ENCODE peak calls at places on chromosomes 13 and 19, in six cellular contexts. V is T-helper 2 cell treated with Interferon-gamma antibody and Interleukin-4, amounts not matched to agents 5 μg/mL and 100 μg/mL, for 36 hours; N is stimulated activated CD4-positive, alpha-beta T cell treated with anti-CD3 and anti-CD28 coated beads, Interleukin-15, amount 100 ng/mL, for 1 hour; I is stimulated activated CD8-positive, alpha-beta memory T cell treated with anti-CD3 and anti-CD28 coated beads, Interleukin-7, amount 100 ng/mL, for 1 hour; Z is RCC 7860; K is SHP77 treated with DMSO at 0.1 percent for 48 hours. M is an unnamed sample.
A peak's percentile ranks its signal among the peaks of the same experiment; 100 is the strongest.

GRCh38 chr19:2491130-2491801 is 15.3 kb downstream of the GADD45B start:
- DNase-seq in V (no peak), N (no peak), I (no peak), Z (peak; percentile 98), K (peak; percentile 85), M (peak; percentile 80)

GRCh38 chr19:4730740-4731171 is 7.1 kb upstream of the DPP9 start:
- DNase-seq in V (peak; percentile 42), N (peak; percentile 55), I (peak; percentile 39), Z (no peak), K (no peak), M (no peak)

GRCh38 chr19:17860331-17860992 is 752 bp downstream of the RPL18A start:
- DNase-seq in V (no peak), N (no peak), I (no peak), Z (no peak), K (no peak), M (no peak)

GRCh38 chr13:81957121-81957520 is 1616.2 kb upstream of the SPRY2 start:
- DNase-seq in V (no peak), N (no peak), I (no peak), Z (no peak), K (no peak), M (no peak)

GRCh38 chr19:1911995-1912394 is 6.8 kb downstream of the ADAT3 start:
- DNase-seq in V (no peak), N (no peak), I (no peak), Z (no peak), K (no peak), M (no peak)

GRCh38 chr19:16654151-16654550 is 5.8 kb downstream of the SMIM7 start:
- DNase-seq in V (no peak), N (no peak), I (no peak), Z (no peak), K (no peak), M (no peak)

GRCh38 chr19:28358604-28359003 is 854.3 kb downstream of the UQCRFS1 start:
- DNase-seq in V (no peak), N (no peak), I (no peak), Z (no peak), K (no peak), M (no peak)

GRCh38 chr13:32098275-32098674 is 66.7 kb downstream of the FRY start:
- DNase-seq in V (no peak), N (no peak), I (no peak), Z (no peak), K (peak; percentile 31), M (no peak)

GRCh38 chr19:19514215-19514633 is 1.1 kb downstream of the TSSK6 start:
- DNase-seq in V (no peak), N (no peak), I (no peak), Z (no peak), K (no peak), M (no peak)

GRCh38 chr19:6877766-6878165 is 9.6 kb upstream of the ADGRE1 start:
- DNase-seq in V (no peak), N (no peak), I (no peak), Z (no peak), K (no peak), M (no peak)

GRCh38 chr13:67383358-67383757 is 153.2 kb upstream of the PCDH9 start:
- DNase-seq in V (no peak), N (no peak), I (no peak), Z (no peak), K (no peak), M (no peak)

GRCh38 chr13:28585557-28585956 is 73.4 kb upstream of the POMP start:
- DNase-seq in V (no peak), N (no peak), I (no peak), Z (no peak), K (no peak), M (no peak)

GRCh38 chr19:29098863-29099481 is 114.0 kb downstream of the UQCRFS1 start:
- DNase-seq in V (no peak), N (no peak), I (no peak), Z (peak; percentile 81), K (no peak), M (peak; percentile 98)

GRCh38 chr19:53158119-53158656 is 665 bp downstream of the ZNF347 start:
- DNase-seq in V (peak; percentile 18), N (peak; percentile 18), I (peak; percentile 2), Z (no peak), K (no peak), M (no peak)

GRCh38 chr19:1774999-1775772 is 21.9 kb downstream of the ONECUT3 start:
- DNase-seq in V (no peak), N (no peak), I (no peak), Z (no peak), K (no peak), M (no peak)

GRCh38 chr13:23433171-23434153 is at the start of gene SACS:
- DNase-seq in V (no peak), N (no peak), I (no peak), Z (peak; percentile 52), K (no peak), M (no peak)

GRCh38 chr13:51921790-51922740 is 60.3 kb downstream of the CCDC70 start:
- DNase-seq in V (no peak), N (no peak), I (no peak), Z (no peak), K (no peak), M (no peak)

GRCh38 chr13:44906758-44907157 is 82.5 kb downstream of the NUFIP1 start:
- DNase-seq in V (no peak), N (no peak), I (no peak), Z (no peak), K (no peak), M (no peak)